ENCODE peak calls at places on chromosome 15, in eight cellular contexts. O, G, U, Y, K, A, D and B are unnamed samples.

GRCh38 chr15:78004222-78004727 is 73.2 kb downstream of the TBC1D2B start:
- DNase-seq in O (no peak), G (no peak), U (no peak), Y (no peak), K (no peak), A (no peak), D (peak; percentile 31), B (no peak)

GRCh38 chr15:77040673-77041072 is 30.2 kb downstream of the TSPAN3 start:
- DNase-seq in O (no peak), G (no peak), U (no peak), Y (no peak), K (no peak), A (no peak), D (no peak), B (no peak)

GRCh38 chr15:47678047-47678446 is 39.3 kb upstream of the SEMA6D start:
- DNase-seq in O (no peak), G (no peak), U (no peak), Y (no peak), K (no peak), A (no peak), D (no peak), B (no peak)

GRCh38 chr15:33587773-33588172 is 277.0 kb downstream of the RYR3 start:
- DNase-seq in O (no peak), G (no peak), U (peak; percentile 45), Y (no peak), K (no peak), A (no peak), D (no peak), B (no peak)

GRCh38 chr15:40266828-40267304 is 16.0 kb downstream of the ANKRD63 start:
- DNase-seq in O (no peak), G (no peak), U (peak; percentile 76), Y (peak; percentile 67), K (no peak), A (no peak), D (no peak), B (peak; percentile 18)

GRCh38 chr15:65512807-65513416 is 4.6 kb downstream of the DPP8 start:
- DNase-seq in O (no peak), G (no peak), U (peak; percentile 86), Y (no peak), K (no peak), A (no peak), D (peak; percentile 50), B (no peak)

GRCh38 chr15:83207622-83208356 is at the start of gene HDGFL3:
- DNase-seq in O (peak; percentile 87), G (no peak), U (no peak), Y (peak; percentile 71), K (peak; percentile 57), A (no peak), D (peak; percentile 69), B (peak; percentile 76)

GRCh38 chr15:64146885-64147681 is 4.4 kb upstream of the SNX22 start:
- DNase-seq in O (peak; percentile 61), G (no peak), U (no peak), Y (no peak), K (no peak), A (no peak), D (no peak), B (no peak)

GRCh38 chr15:89909611-89910010 is 3.1 kb downstream of the ARPIN start:
- DNase-seq in O (no peak), G (no peak), U (no peak), Y (no peak), K (no peak), A (no peak), D (no peak), B (no peak)

GRCh38 chr15:95068847-95069518 is 837.6 kb downstream of the MCTP2 start:
- DNase-seq in O (no peak), G (no peak), U (no peak), Y (no peak), K (no peak), A (no peak), D (no peak), B (no peak)

GRCh38 chr15:43776718-43777292 is at the start of gene ELL3:
- DNase-seq in O (peak; percentile 88), G (peak; percentile 65), U (no peak), Y (peak; percentile 89), K (peak; percentile 72), A (peak; percentile 66), D (peak; percentile 79), B (peak; percentile 81)

GRCh38 chr15:45157974-45158373 is 28.2 kb downstream of the DUOX1 start:
- DNase-seq in O (no peak), G (no peak), U (peak; percentile 66), Y (no peak), K (no peak), A (no peak), D (no peak), B (no peak)

GRCh38 chr15:61653110-61653509 is 407.1 kb downstream of the VPS13C start:
- DNase-seq in O (no peak), G (no peak), U (no peak), Y (no peak), K (no peak), A (no peak), D (peak; percentile 73), B (no peak)

GRCh38 chr15:44545934-44546802 is 9.2 kb downstream of the EIF3J start:
- DNase-seq in O (no peak), G (no peak), U (peak; percentile 22), Y (no peak), K (no peak), A (no peak), D (no peak), B (peak; percentile 78)

GRCh38 chr15:70435369-70435768 is 328.0 kb downstream of the UACA start:
- DNase-seq in O (no peak), G (no peak), U (no peak), Y (no peak), K (no peak), A (no peak), D (no peak), B (no peak)

GRCh38 chr15:58458076-58458475 is 26.3 kb downstream of the LIPC start:
- DNase-seq in O (no peak), G (no peak), U (no peak), Y (no peak), K (no peak), A (no peak), D (no peak), B (peak; percentile 62)

GRCh38 chr15:78620021-78620838 is 566 bp downstream of the CHRNA3 start:
- DNase-seq in O (peak; percentile 72), G (no peak), U (no peak), Y (no peak), K (peak; percentile 57), A (no peak), D (no peak), B (no peak)